ENCODE peak calls at places on chromosomes 6 and 20, in five cellular contexts. K, W, Q, O and L are unnamed samples.

GRCh38 chr6:16243055-16243454 is 4.7 kb downstream of the GMPR start:
- DNase-seq in Q (peak), K (peak), W (peak), O (no peak), L (peak)

GRCh38 chr6:170440437-170440836 is 112.7 kb downstream of the PSMB1 start:
- DNase-seq in Q (no peak), W (no peak), K (no peak), O (peak), L (no peak)

GRCh38 chr20:57596998-57597939 is 23.0 kb downstream of the ZBP1 start:
- DNase-seq in W (peak), Q (peak), O (peak), K (peak), L (peak)

GRCh38 chr6:44470106-44470446 is 82.6 kb downstream of the CDC5L start:
- DNase-seq in W (no peak), O (no peak), K (no peak), Q (no peak), L (no peak)

GRCh38 chr6:111230351-111231077 is 143.2 kb downstream of the SLC16A10 start:
- DNase-seq in Q (no peak), K (peak), O (no peak), W (peak), L (peak)

GRCh38 chr6:11971154-11971553 is 41.0 kb upstream of the HIVEP1 start:
- DNase-seq in K (peak), O (no peak), W (peak), Q (peak), L (peak)

GRCh38 chr6:74050921-74051320 is 354.9 kb downstream of the CD109 start:
- DNase-seq in O (no peak), Q (no peak), W (no peak), K (no peak), L (no peak)

GRCh38 chr6:21781075-21781474 is 187.5 kb downstream of the SOX4 start:
- DNase-seq in W (no peak), K (no peak), Q (no peak), O (no peak), L (no peak)

GRCh38 chr20:33305591-33306057 is 22.6 kb downstream of the BPIFB1 start:
- DNase-seq in Q (no peak), W (peak), K (peak), O (no peak), L (no peak)

GRCh38 chr6:40485300-40485699 is 101.9 kb downstream of the LRFN2 start:
- DNase-seq in K (no peak), Q (no peak), W (no peak), O (no peak), L (no peak)

GRCh38 chr6:11584264-11584663 is 46.7 kb downstream of the TMEM170B start:
- DNase-seq in O (no peak), W (peak), Q (no peak), K (no peak), L (no peak)

GRCh38 chr6:148441454-148441911 is 98.8 kb downstream of the SASH1 start:
- DNase-seq in K (peak), W (peak), O (no peak), Q (no peak), L (peak)

GRCh38 chr20:1809121-1809520 is 86.1 kb upstream of the SIRPA start:
- DNase-seq in O (no peak), K (peak), W (peak), Q (no peak), L (peak)

GRCh38 chr6:132132911-132133639 is 181.9 kb upstream of the CCN2 start:
- DNase-seq in K (peak), O (no peak), Q (peak), W (peak), L (peak)

GRCh38 chr6:1856381-1856780 is 246.7 kb downstream of the FOXC1 start:
- DNase-seq in Q (no peak), O (no peak), W (peak), K (peak), L (peak)

GRCh38 chr6:82836022-82836575 is 229.5 kb downstream of the UBE3D start:
- DNase-seq in O (no peak), Q (no peak), K (no peak), W (no peak), L (no peak)

GRCh38 chr6:137362878-137363804 is 131.1 kb downstream of the OLIG3 start:
- DNase-seq in Q (peak), W (no peak), K (no peak), O (no peak), L (no peak)

GRCh38 chr6:124223596-124223995 is 419.9 kb downstream of the NKAIN2 start:
- DNase-seq in Q (no peak), O (no peak), W (no peak), K (no peak), L (peak)